ENCODE peak calls at places on chromosomes 5 and 9, in four cellular contexts. One of them, this sample, is unnamed.

GRCh38 chr5:65819215-65819904 is 97.4 kb downstream of the NLN start:
- DNase-seq in left ventricle myocardium inferior: no peak
- DNase-seq in psoas muscle: no peak
- DNase-seq in fibroblast of the aortic adventitia: no peak
- DNase-seq in this sample: no peak

GRCh38 chr5:30414078-30414477 is 779.4 kb upstream of the CDH6 start:
- DNase-seq in left ventricle myocardium inferior: no peak
- DNase-seq in fibroblast of the aortic adventitia: no peak
- DNase-seq in psoas muscle: no peak
- DNase-seq in this sample: no peak

GRCh38 chr5:120314201-120314600 is 149.9 kb upstream of the PRR16 start:
- DNase-seq in psoas muscle: no peak
- DNase-seq in fibroblast of the aortic adventitia: peak
- DNase-seq in left ventricle myocardium inferior: no peak
- DNase-seq in this sample: peak

GRCh38 chr5:144203750-144204596 is 33.3 kb downstream of the KCTD16 start:
- DNase-seq in psoas muscle: no peak
- DNase-seq in fibroblast of the aortic adventitia: peak
- DNase-seq in left ventricle myocardium inferior: no peak
- DNase-seq in this sample: peak

GRCh38 chr9:133538176-133538575 is 3.7 kb downstream of the ADAMTSL2 start:
- DNase-seq in psoas muscle: no peak
- DNase-seq in left ventricle myocardium inferior: no peak
- DNase-seq in fibroblast of the aortic adventitia: no peak
- DNase-seq in this sample: no peak

GRCh38 chr9:35910613-35911488 is 1.6 kb downstream of the SPAAR start:
- DNase-seq in fibroblast of the aortic adventitia: peak
- DNase-seq in left ventricle myocardium inferior: peak
- DNase-seq in psoas muscle: peak
- DNase-seq in this sample: peak

GRCh38 chr9:121836382-121836885 is 185.0 kb downstream of the DAB2IP start:
- DNase-seq in psoas muscle: peak
- DNase-seq in left ventricle myocardium inferior: no peak
- DNase-seq in fibroblast of the aortic adventitia: no peak
- DNase-seq in this sample: no peak

GRCh38 chr5:90871356-90871755 is 312.8 kb downstream of the ADGRV1 start:
- DNase-seq in left ventricle myocardium inferior: no peak
- DNase-seq in fibroblast of the aortic adventitia: no peak
- DNase-seq in psoas muscle: no peak
- DNase-seq in this sample: no peak

GRCh38 chr9:28810375-28811075 is 1237.2 kb upstream of the C9orf72 start:
- DNase-seq in psoas muscle: no peak
- DNase-seq in left ventricle myocardium inferior: no peak
- DNase-seq in fibroblast of the aortic adventitia: peak
- DNase-seq in this sample: peak

GRCh38 chr5:178551059-178551458 is 39.1 kb downstream of the COL23A1 start:
- DNase-seq in fibroblast of the aortic adventitia: peak
- DNase-seq in psoas muscle: no peak
- DNase-seq in left ventricle myocardium inferior: no peak
- DNase-seq in this sample: peak

GRCh38 chr9:109274768-109275596 is 45.9 kb downstream of the EPB41L4B start:
- DNase-seq in fibroblast of the aortic adventitia: no peak
- DNase-seq in psoas muscle: no peak
- DNase-seq in left ventricle myocardium inferior: no peak
- DNase-seq in this sample: no peak

GRCh38 chr5:160635046-160635445 is 213.4 kb downstream of the PTTG1 start:
- DNase-seq in left ventricle myocardium inferior: no peak
- DNase-seq in fibroblast of the aortic adventitia: no peak
- DNase-seq in psoas muscle: no peak
- DNase-seq in this sample: no peak

GRCh38 chr9:80678906-80679305 is 1010.4 kb downstream of the TLE1 start:
- DNase-seq in left ventricle myocardium inferior: no peak
- DNase-seq in psoas muscle: no peak
- DNase-seq in fibroblast of the aortic adventitia: no peak
- DNase-seq in this sample: no peak

GRCh38 chr9:34646211-34647083 is at the start of gene GALT:
- DNase-seq in psoas muscle: peak
- DNase-seq in left ventricle myocardium inferior: peak
- DNase-seq in fibroblast of the aortic adventitia: peak
- DNase-seq in this sample: peak

GRCh38 chr9:87713278-87713989 is 12.5 kb upstream of the CTSL start:
- DNase-seq in psoas muscle: peak
- DNase-seq in left ventricle myocardium inferior: peak
- DNase-seq in fibroblast of the aortic adventitia: peak
- DNase-seq in this sample: peak

DNA sequence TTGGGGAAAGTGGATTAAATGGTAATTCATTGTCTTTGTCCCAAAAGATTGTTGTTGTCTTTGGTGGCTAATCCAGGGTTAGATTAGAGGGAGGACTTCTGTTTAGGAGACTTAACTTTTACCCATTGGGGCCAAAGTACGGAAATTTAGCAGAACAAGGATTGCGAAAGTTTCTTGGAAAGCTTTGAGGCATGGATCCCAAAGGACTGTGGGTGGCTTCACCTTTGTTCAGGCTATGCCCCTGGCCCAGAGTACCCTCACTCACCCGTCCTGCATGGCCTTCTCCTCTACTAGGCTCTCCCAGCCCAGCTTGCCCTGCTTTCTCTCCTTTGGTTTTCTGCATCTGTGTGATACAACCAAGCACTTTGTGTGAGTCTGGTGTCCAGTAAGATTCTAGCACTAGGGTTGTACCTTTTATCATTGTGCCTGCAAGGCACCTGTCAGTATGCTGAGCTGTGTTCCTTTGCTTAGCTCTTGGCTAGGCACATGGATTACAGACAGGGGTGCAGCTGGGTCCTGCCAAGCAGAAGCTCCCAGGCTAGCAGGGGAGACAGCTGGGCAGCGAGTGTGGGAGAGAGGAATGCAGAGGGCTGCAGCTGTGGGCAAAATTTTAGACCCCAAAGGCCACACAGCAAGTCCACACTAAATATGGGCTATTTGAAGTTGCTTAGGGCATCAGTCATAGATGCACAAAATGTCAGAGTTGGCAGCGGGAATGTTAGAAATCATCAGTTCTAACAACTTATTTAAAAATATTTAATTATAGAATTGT is 3.2 kb downstream of the PPARGC1B start:
- DNase-seq in psoas muscle: no peak
- DNase-seq in fibroblast of the aortic adventitia: no peak
- DNase-seq in left ventricle myocardium inferior: no peak
- DNase-seq in this sample: no peak
- H3K4me3 ChIP-seq in psoas muscle: peak
- H3K4me3 ChIP-seq in fibroblast of the aortic adventitia: no peak
- H3K4me3 ChIP-seq in left ventricle myocardium inferior: peak
- H3K4me3 ChIP-seq in this sample: no peak

DNA sequence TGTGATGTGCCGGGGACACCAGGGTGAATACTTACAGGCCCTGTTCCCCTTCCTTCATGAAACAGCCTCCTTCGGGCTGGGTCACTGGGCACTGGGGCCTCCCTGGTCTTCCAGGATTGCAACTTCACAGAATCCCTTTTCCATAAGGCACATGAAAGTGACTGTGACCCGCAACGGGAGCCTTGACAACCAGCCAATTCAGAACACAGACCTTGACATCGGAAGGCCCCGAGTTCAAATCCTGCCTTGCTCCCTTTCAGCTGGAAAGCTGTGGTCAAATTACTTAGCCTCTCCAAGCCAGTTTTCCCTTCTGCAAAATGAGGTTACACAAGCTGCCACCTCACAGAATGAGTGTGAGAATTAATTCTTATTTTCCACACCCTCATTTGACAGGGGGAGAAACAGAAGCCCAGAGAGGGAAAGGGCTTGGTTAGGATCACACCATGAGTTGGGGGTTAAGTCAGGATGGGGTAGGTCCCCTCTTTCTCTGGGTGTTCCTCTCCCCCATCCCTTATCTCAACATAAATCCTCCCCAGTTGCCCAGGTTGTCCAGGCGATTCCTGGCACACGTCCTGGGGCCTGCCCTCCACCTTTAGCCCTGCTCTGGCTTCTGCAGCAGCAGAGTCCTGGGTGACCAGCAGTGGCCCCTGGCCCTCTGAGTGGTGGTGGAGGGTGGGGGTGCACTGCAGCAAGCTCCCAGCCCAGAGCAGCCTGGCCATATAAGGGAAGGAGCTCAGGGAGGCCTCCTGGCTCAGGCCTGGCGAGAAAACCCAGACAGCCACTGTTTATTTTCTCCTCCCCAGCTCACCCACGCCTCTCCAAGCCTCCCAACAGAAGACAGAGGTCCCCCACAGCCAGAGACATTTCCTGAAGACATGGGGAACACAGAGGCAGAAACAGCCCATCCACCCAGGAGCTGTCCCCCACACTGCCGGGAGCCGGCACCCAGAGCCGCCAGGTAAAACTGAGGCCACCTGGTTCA is 44.5 kb upstream of the IL17B start:
- DNase-seq in left ventricle myocardium inferior: peak
- DNase-seq in psoas muscle: peak
- DNase-seq in fibroblast of the aortic adventitia: no peak
- DNase-seq in this sample: no peak
- H3K4me3 ChIP-seq in left ventricle myocardium inferior: peak
- H3K4me3 ChIP-seq in psoas muscle: no peak
- H3K4me3 ChIP-seq in fibroblast of the aortic adventitia: no peak
- H3K4me3 ChIP-seq in this sample: no peak

DNA sequence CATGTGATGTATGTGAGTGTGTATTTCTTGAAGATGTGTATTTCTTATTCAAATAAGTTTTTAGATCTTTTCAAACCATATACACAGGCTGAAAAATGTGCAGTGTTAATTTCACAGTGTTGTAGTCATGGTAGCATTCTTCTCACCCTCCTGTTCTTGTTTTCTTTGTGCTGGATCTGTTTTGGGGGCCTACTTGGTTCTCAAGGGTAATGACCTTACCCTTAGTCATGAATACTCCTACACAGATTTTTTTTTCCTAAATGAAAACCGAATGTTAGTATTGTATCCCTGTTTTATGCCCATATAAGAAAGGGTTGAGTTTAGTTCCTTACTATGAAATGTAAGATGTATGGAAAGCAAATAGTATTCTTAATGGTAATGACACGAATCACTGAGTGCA is 88.0 kb downstream of the SLC44A1 start:
- DNase-seq in left ventricle myocardium inferior: no peak
- DNase-seq in fibroblast of the aortic adventitia: peak
- DNase-seq in psoas muscle: no peak
- DNase-seq in this sample: peak
- H3K4me3 ChIP-seq in left ventricle myocardium inferior: no peak
- H3K4me3 ChIP-seq in fibroblast of the aortic adventitia: no peak
- H3K4me3 ChIP-seq in psoas muscle: no peak
- H3K4me3 ChIP-seq in this sample: no peak

DNA sequence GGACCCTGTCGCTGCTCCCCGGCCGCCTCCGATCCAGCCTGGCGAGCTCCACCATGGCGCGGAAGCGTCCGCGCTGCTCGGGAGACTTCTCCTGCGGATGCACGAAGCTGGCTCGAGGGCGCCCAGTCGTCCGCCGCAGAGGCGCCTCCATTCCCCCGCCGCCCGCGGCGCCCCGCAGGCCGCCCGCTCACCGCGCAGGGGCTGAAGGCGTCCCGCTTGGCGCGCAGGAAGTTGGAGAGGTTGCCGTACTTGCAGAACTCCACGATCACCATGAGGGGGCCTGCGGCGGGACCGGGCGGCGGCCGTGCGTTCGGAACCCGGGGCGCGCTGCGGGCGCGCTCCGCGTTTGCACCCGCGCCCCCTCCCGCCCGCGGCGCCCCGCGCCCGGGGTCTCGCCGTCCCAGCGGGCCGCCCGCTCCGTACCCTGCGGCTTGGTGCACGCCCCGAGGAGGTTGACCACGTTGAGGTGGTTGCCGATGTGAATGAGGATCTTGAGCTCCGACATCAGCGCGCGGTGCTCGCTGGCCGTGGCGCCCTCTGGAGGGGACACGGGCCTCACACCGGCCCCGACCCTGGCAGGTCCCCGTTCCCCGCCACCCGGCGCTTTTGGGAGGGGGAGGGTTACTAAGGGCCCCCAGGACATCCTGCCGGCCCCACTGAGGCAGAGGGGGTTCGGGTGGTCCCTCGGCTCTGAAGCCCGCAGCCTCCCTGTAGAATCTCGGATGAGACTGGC is 27.7 kb upstream of the SCGB3A1 start:
- DNase-seq in psoas muscle: no peak
- DNase-seq in fibroblast of the aortic adventitia: peak
- DNase-seq in left ventricle myocardium inferior: no peak
- DNase-seq in this sample: no peak
- H3K4me3 ChIP-seq in psoas muscle: peak
- H3K4me3 ChIP-seq in fibroblast of the aortic adventitia: peak
- H3K4me3 ChIP-seq in left ventricle myocardium inferior: peak
- H3K4me3 ChIP-seq in this sample: peak

GRCh38 chr5:132778129-132778528 is 1.1 kb upstream of the SEPTIN8 start:
- DNase-seq in fibroblast of the aortic adventitia: no peak
- DNase-seq in psoas muscle: no peak
- DNase-seq in left ventricle myocardium inferior: no peak
- DNase-seq in this sample: no peak
- H3K4me3 ChIP-seq in fibroblast of the aortic adventitia: peak
- H3K4me3 ChIP-seq in psoas muscle: peak
- H3K4me3 ChIP-seq in left ventricle myocardium inferior: peak
- H3K4me3 ChIP-seq in this sample: peak

This sample was measured in skeletal muscle cell.